ENCODE peak calls at places on chromosomes 1 and 21, in four cellular contexts. L, P, T and E are unnamed samples.

GRCh38 chr1:117782056-117782455 is 147.4 kb downstream of the GDAP2 start:
- DNase-seq in L (no peak), P (peak), T (no peak), E (peak)

GRCh38 chr1:1440941-1441888 is 5.7 kb downstream of the VWA1 start:
- DNase-seq in L (peak), P (peak), T (no peak), E (peak)

GRCh38 chr1:153619171-153619570 is 3.0 kb upstream of the S100A14 start:
- DNase-seq in L (no peak), P (no peak), T (no peak), E (no peak)

GRCh38 chr1:28663871-28664470 is 4.6 kb upstream of the GMEB1 start:
- DNase-seq in L (no peak), P (no peak), T (no peak), E (peak)

GRCh38 chr21:38944903-38945302 is 139.2 kb downstream of the ETS2 start:
- DNase-seq in L (no peak), P (no peak), T (no peak), E (no peak)

GRCh38 chr1:67429011-67429527 is 1.1 kb downstream of the SERBP1 start:
- DNase-seq in L (no peak), P (peak), T (no peak), E (peak)

GRCh38 chr1:31593770-31594632 is 17.7 kb downstream of the TINAGL1 start:
- DNase-seq in L (peak), P (peak), T (peak), E (peak)

GRCh38 chr1:203663820-203664219 is 37.2 kb downstream of the ATP2B4 start:
- DNase-seq in L (no peak), P (no peak), T (peak), E (no peak)

GRCh38 chr1:25878690-25879089 is 3.2 kb upstream of the PAQR7 start:
- DNase-seq in L (no peak), P (no peak), T (no peak), E (no peak)

GRCh38 chr1:110160701-110161100 is 10.4 kb downstream of the SLC6A17 start:
- DNase-seq in L (no peak), P (no peak), T (no peak), E (no peak)

GRCh38 chr1:181150273-181150672 is 61.8 kb downstream of the IER5 start:
- DNase-seq in L (no peak), P (no peak), T (no peak), E (no peak)

GRCh38 chr1:22212400-22213233 is 69.7 kb upstream of the WNT4 start:
- DNase-seq in L (no peak), P (peak), T (no peak), E (peak)

GRCh38 chr1:121595089-121595488 is 410.3 kb downstream of the SRGAP2C start:
- DNase-seq in L (no peak), P (no peak), T (no peak), E (no peak)

GRCh38 chr1:1440262-1440772 is 4.8 kb downstream of the VWA1 start:
- DNase-seq in L (no peak), P (no peak), T (no peak), E (no peak)

GRCh38 chr1:112807117-112807516 is 92.0 kb upstream of the PPM1J start:
- DNase-seq in L (no peak), P (no peak), T (no peak), E (no peak)

GRCh38 chr1:94101613-94101940 is 19.4 kb downstream of the ABCA4 start:
- DNase-seq in L (no peak), P (no peak), T (no peak), E (peak)

GRCh38 chr1:81836007-81836626 is 35.4 kb downstream of the ADGRL2 start:
- DNase-seq in L (no peak), P (no peak), T (no peak), E (no peak)

GRCh38 chr1:223001653-223002634 is 141.1 kb downstream of the TLR5 start:
- DNase-seq in L (no peak), P (peak), T (no peak), E (no peak)

GRCh38 chr1:51444096-51444495 is 75.0 kb downstream of the EPS15 start:
- DNase-seq in L (no peak), P (no peak), T (no peak), E (no peak)

GRCh38 chr1:205237526-205238484 is 10.1 kb downstream of the TMCC2 start:
- DNase-seq in L (no peak), P (no peak), T (no peak), E (no peak)

GRCh38 chr1:89065077-89065868 is at the start of gene GBP1:
- DNase-seq in L (no peak), P (peak), T (no peak), E (no peak)

GRCh38 chr1:225863167-225863566 is 19.0 kb downstream of the TMEM63A start:
- DNase-seq in L (no peak), P (peak), T (no peak), E (no peak)

GRCh38 chr1:26581287-26581651 is 51.7 kb downstream of the RPS6KA1 start:
- DNase-seq in L (no peak), P (no peak), T (no peak), E (no peak)

GRCh38 chr1:58755468-58755872 is 28.4 kb downstream of the JUN start:
- DNase-seq in L (peak), P (peak), T (peak), E (no peak)

GRCh38 chr21:44199448-44199847 is 41.3 kb downstream of the ICOSLG start:
- DNase-seq in L (no peak), P (peak), T (no peak), E (no peak)

GRCh38 chr1:33382651-33383415 is 48.1 kb downstream of the PHC2 start:
- DNase-seq in L (no peak), P (peak), T (no peak), E (peak)

GRCh38 chr1:180309338-180309737 is 79.3 kb downstream of the LHX4 start:
- DNase-seq in L (no peak), P (no peak), T (peak), E (no peak)

GRCh38 chr1:19462781-19463180 is 22.6 kb downstream of the CAPZB start:
- DNase-seq in L (no peak), P (no peak), T (no peak), E (no peak)

GRCh38 chr1:228283043-228283371 is 75.2 kb downstream of the OBSCN start:
- DNase-seq in L (peak), P (no peak), T (no peak), E (no peak)

GRCh38 chr1:89918127-89918793 is 76.7 kb upstream of the ZNF326 start:
- DNase-seq in L (no peak), P (peak), T (no peak), E (no peak)

GRCh38 chr21:34704119-34704518 is 35.3 kb downstream of the CLIC6 start:
- DNase-seq in L (no peak), P (no peak), T (no peak), E (no peak)

GRCh38 chr1:194369060-194369459 is 1182.6 kb upstream of the B3GALT2 start:
- DNase-seq in L (no peak), P (no peak), T (peak), E (no peak)

GRCh38 chr1:170010443-170010842 is 64.1 kb downstream of the KIFAP3 start:
- DNase-seq in L (no peak), P (peak), T (peak), E (peak)

GRCh38 chr21:44535963-44536362 is 4.0 kb downstream of the KRTAP10-1 start:
- DNase-seq in L (no peak), P (no peak), T (no peak), E (no peak)

GRCh38 chr1:32239335-32239734 is 7.7 kb upstream of the FAM167B start:
- DNase-seq in L (no peak), P (peak), T (no peak), E (no peak)

GRCh38 chr1:202069670-202070069 is 53.0 kb upstream of the GPR37L1 start:
- DNase-seq in L (no peak), P (peak), T (no peak), E (peak)